ENCODE peak calls at places on chromosomes 12 and 14, in nine cellular contexts. B is heart right ventricle; D is OCI-LY7; M is naive thymus-derived CD4-positive, alpha-beta T cell; S is endothelial cell of umbilical vein; Y is pancreas; V is effector memory CD4-positive, alpha-beta T cell; Q is psoas muscle; E is lower lobe of right lung. W is an unnamed sample.

GRCh38 chr14:94940263-94940993 is 170.5 kb upstream of the GSC start:
- DNase-seq in B (no peak), D (no peak), M (no peak), S (no peak), Y (no peak), V (no peak), Q (no peak), E (no peak), W (no peak)

GRCh38 chr14:67908061-67908767 is 88.6 kb downstream of the RAD51B start:
- DNase-seq in B (no peak), D (no peak), M (no peak), S (no peak), Y (no peak), V (no peak), Q (no peak), E (no peak), W (no peak)

GRCh38 chr12:92739099-92739498 is 36.3 kb downstream of the PLEKHG7 start:
- DNase-seq in B (no peak), D (no peak), M (no peak), S (no peak), Y (no peak), V (no peak), Q (peak; percentile 44), E (no peak), W (peak; percentile 20)

GRCh38 chr12:89928467-89928866 is 219.8 kb upstream of the ATP2B1 start:
- DNase-seq in B (no peak), D (peak; percentile 56), M (no peak), S (no peak), Y (no peak), V (no peak), Q (no peak), E (no peak), W (no peak)

GRCh38 chr12:14952295-14952995 is 9.0 kb downstream of the ARHGDIB start:
- DNase-seq in B (no peak), D (peak; percentile 77), M (peak; percentile 85), S (peak; percentile 97), Y (no peak), V (peak; percentile 36), Q (no peak), E (no peak), W (no peak)

GRCh38 chr12:117360551-117361311 is 695 bp downstream of the NOS1 start:
- DNase-seq in B (no peak), D (no peak), M (no peak), S (no peak), Y (no peak), V (no peak), Q (peak; percentile 58), E (no peak), W (peak; percentile 60)

GRCh38 chr12:122406701-122407154 is 15.7 kb downstream of the CLIP1 start:
- DNase-seq in B (no peak), D (peak; percentile 24), M (no peak), S (no peak), Y (no peak), V (no peak), Q (no peak), E (no peak), W (no peak)

GRCh38 chr14:105495101-105495989 is 4.3 kb downstream of the TEDC1 start:
- DNase-seq in B (peak; percentile 77), D (no peak), M (no peak), S (no peak), Y (no peak), V (no peak), Q (peak; percentile 80), E (peak; percentile 46), W (no peak)

GRCh38 chr12:90679674-90680073 is 275.3 kb downstream of the CCER1 start:
- DNase-seq in B (no peak), D (no peak), M (no peak), S (no peak), Y (no peak), V (no peak), Q (no peak), E (no peak), W (no peak)

GRCh38 chr12:124720687-124721500 is 142.8 kb downstream of the SCARB1 start:
- DNase-seq in B (peak; percentile 68), D (no peak), M (no peak), S (peak; percentile 86), Y (peak; percentile 59), V (no peak), Q (peak; percentile 73), E (no peak), W (no peak)

GRCh38 chr12:81284137-81284536 is 206.3 kb downstream of the ACSS3 start:
- DNase-seq in B (no peak), D (no peak), M (no peak), S (no peak), Y (no peak), V (no peak), Q (no peak), E (no peak), W (peak; percentile 1)

GRCh38 chr12:30630378-30631285 is 65.0 kb downstream of the IPO8 start:
- DNase-seq in B (no peak), D (no peak), M (no peak), S (no peak), Y (no peak), V (no peak), Q (no peak), E (no peak), W (no peak)

GRCh38 chr12:116087962-116088361 is 189.5 kb downstream of the MED13L start:
- DNase-seq in B (no peak), D (no peak), M (no peak), S (no peak), Y (no peak), V (no peak), Q (no peak), E (no peak), W (no peak)
- H3K27ac ChIP-seq in B (no peak overlapping the region), D (no peak overlapping the region), M (no peak overlapping the region), S (no peak overlapping the region), Y (no peak overlapping the region), V (no peak overlapping the region), Q (no peak overlapping the region), E (no peak overlapping the region), W (peak overlapping the region; percentile 45)

GRCh38 chr14:84028205-84028604 is 1501.7 kb upstream of the FLRT2 start:
- DNase-seq in B (no peak), D (no peak), M (no peak), S (no peak), Y (no peak), V (no peak), Q (no peak), E (no peak), W (no peak)
- H3K4me3 ChIP-seq in B (no peak overlapping the region), D (no peak overlapping the region), M (no peak overlapping the region), S (no peak overlapping the region), Y (no peak overlapping the region), V (no peak overlapping the region), Q (no peak overlapping the region), E (no peak overlapping the region), W (no peak overlapping the region)

GRCh38 chr14:92505826-92506225 is 7.8 kb upstream of the RIN3 start:
- DNase-seq in B (no peak), D (no peak), M (no peak), S (no peak), Y (no peak), V (no peak), Q (no peak), E (no peak), W (no peak)

GRCh38 chr14:92506230-92506629 is 7.4 kb upstream of the RIN3 start:
- DNase-seq in B (no peak), D (no peak), M (no peak), S (no peak), Y (no peak), V (no peak), Q (no peak), E (no peak), W (no peak)

GRCh38 chr14:92501891-92502351 is 11.7 kb upstream of the RIN3 start:
- DNase-seq in B (no peak), D (no peak), M (no peak), S (no peak), Y (no peak), V (no peak), Q (no peak), E (no peak), W (no peak)

GRCh38 chr14:92502541-92503286 is 10.9 kb upstream of the RIN3 start:
- DNase-seq in B (no peak), D (no peak), M (no peak), S (no peak), Y (no peak), V (no peak), Q (no peak), E (no peak), W (no peak)

DNA sequence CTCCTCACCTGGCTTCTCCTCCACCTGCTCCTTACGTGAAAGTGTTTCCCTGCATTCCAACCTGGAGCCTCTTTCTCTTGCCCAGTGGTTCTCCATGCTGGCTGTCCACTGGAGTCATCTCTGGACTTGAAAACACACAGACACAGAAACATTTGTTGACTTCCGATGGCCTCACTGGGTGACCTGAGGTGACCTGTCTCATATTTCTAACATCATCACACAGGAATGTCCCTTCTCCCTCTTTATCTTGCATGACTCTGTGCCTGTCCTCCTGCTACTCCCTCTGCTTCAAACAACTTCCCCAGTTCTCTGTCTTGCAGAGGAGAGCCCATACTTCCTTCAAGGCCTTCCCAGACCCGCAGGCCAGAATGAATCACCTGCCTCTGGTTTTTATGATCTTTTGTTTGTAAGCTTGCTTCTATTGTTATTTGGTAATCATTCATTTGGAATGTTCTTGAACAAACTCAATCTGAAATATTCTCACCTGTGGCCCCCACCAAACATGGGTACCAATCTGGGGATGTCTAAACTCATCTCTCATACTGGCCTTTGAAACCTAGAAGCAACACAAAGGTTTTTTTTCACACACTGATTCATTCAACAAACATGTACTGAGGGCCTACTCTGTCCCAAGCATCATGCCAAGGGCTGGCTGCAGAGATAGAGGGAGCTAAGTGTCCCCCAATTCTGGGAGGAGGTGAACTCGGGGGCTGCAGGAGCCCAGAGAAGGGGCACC is 9.7 kb upstream of the RIN3 start:
- DNase-seq in B (no peak), D (no peak), M (no peak), S (peak; percentile 16), Y (no peak), V (no peak), Q (peak; percentile 12), E (no peak), W (no peak)
- H3K4me1 ChIP-seq in B (peaks cover 33% of the 10 kb centered on the region), D (peaks cover 12% of the 10 kb centered on the region), M (peaks cover 8% of the 10 kb centered on the region), S (peaks cover 5% of the 10 kb centered on the region), Y (no peaks in the 10 kb centered on the region), V (peaks cover 4% of the 10 kb centered on the region), Q (peaks cover 5% of the 10 kb centered on the region), E (peaks cover 26% of the 10 kb centered on the region), W (peaks cover 8% of the 10 kb centered on the region)

GRCh38 chr12:26374934-26375333 is 179.6 kb downstream of the SSPN start:
- DNase-seq in B (no peak), D (no peak), M (no peak), S (no peak), Y (no peak), V (no peak), Q (no peak), E (no peak), W (no peak)

GRCh38 chr12:26372856-26373255 is 177.5 kb downstream of the SSPN start:
- DNase-seq in B (no peak), D (no peak), M (no peak), S (no peak), Y (no peak), V (no peak), Q (no peak), E (no peak), W (no peak)

GRCh38 chr12:26370098-26370497 is 174.7 kb downstream of the SSPN start:
- DNase-seq in B (no peak), D (no peak), M (no peak), S (no peak), Y (no peak), V (no peak), Q (no peak), E (no peak), W (no peak)

GRCh38 chr12:26369588-26369987 is 174.2 kb downstream of the SSPN start:
- DNase-seq in B (no peak), D (no peak), M (no peak), S (no peak), Y (no peak), V (no peak), Q (no peak), E (no peak), W (peak; percentile 63)

GRCh38 chr12:26373606-26374495 is 178.5 kb downstream of the SSPN start:
- DNase-seq in B (no peak), D (no peak), M (no peak), S (no peak), Y (no peak), V (no peak), Q (no peak), E (no peak), W (no peak)
- H3K27ac ChIP-seq in B (no peak overlapping the region), D (no peak overlapping the region), M (no peak overlapping the region), S (no peak overlapping the region), Y (no peak overlapping the region), V (no peak overlapping the region), Q (no peak overlapping the region), E (no peak overlapping the region), W (no peak overlapping the region)

W was measured in neural progenitor cell.